ENCODE peak calls at places on chromosome 2, in eight cellular contexts. One of them, this sample, is unnamed.

GRCh38 chr2:46487667-46488333 is 8.4 kb downstream of the TMEM247 start:
- DNase-seq in foreskin fibroblast: peak; percentile 84
- DNase-seq in stimulated activated CD4-positive, alpha-beta T cell treated with anti-CD3 and anti-CD28 coated beads, Interleukin-2, amount 100 ng/mL, for 48 hours: no peak
- DNase-seq in AG08396: peak; percentile 85
- DNase-seq in suprapubic skin: peak; percentile 89
- DNase-seq in astrocyte: peak; percentile 67
- DNase-seq in A549: peak; percentile 32
- DNase-seq in GM23338: peak; percentile 14
- DNase-seq in this sample: peak; percentile 92

GRCh38 chr2:213316001-213316735 is 31.9 kb downstream of the SPAG16 start:
- DNase-seq in suprapubic skin: no peak
- DNase-seq in AG08396: no peak
- DNase-seq in foreskin fibroblast: peak; percentile 24
- DNase-seq in GM23338: no peak
- DNase-seq in A549: peak; percentile 58
- DNase-seq in stimulated activated CD4-positive, alpha-beta T cell treated with anti-CD3 and anti-CD28 coated beads, Interleukin-2, amount 100 ng/mL, for 48 hours: no peak
- DNase-seq in astrocyte: peak; percentile 51
- DNase-seq in this sample: no peak

GRCh38 chr2:67075056-67075455 is 322.1 kb upstream of the ETAA1 start:
- DNase-seq in AG08396: no peak
- DNase-seq in stimulated activated CD4-positive, alpha-beta T cell treated with anti-CD3 and anti-CD28 coated beads, Interleukin-2, amount 100 ng/mL, for 48 hours: no peak
- DNase-seq in GM23338: no peak
- DNase-seq in A549: no peak
- DNase-seq in astrocyte: no peak
- DNase-seq in foreskin fibroblast: no peak
- DNase-seq in suprapubic skin: no peak
- DNase-seq in this sample: no peak

GRCh38 chr2:147374410-147374811 is 470.4 kb upstream of the ACVR2A start:
- DNase-seq in stimulated activated CD4-positive, alpha-beta T cell treated with anti-CD3 and anti-CD28 coated beads, Interleukin-2, amount 100 ng/mL, for 48 hours: no peak
- DNase-seq in A549: no peak
- DNase-seq in foreskin fibroblast: no peak
- DNase-seq in GM23338: no peak
- DNase-seq in astrocyte: peak; percentile 84
- DNase-seq in AG08396: no peak
- DNase-seq in suprapubic skin: no peak
- DNase-seq in this sample: no peak

GRCh38 chr2:181178823-181179412 is 198.5 kb downstream of the UBE2E3 start:
- DNase-seq in AG08396: no peak
- DNase-seq in GM23338: peak; percentile 57
- DNase-seq in astrocyte: no peak
- DNase-seq in stimulated activated CD4-positive, alpha-beta T cell treated with anti-CD3 and anti-CD28 coated beads, Interleukin-2, amount 100 ng/mL, for 48 hours: peak; percentile 32
- DNase-seq in suprapubic skin: no peak
- DNase-seq in A549: peak; percentile 13
- DNase-seq in foreskin fibroblast: no peak
- DNase-seq in this sample: no peak

GRCh38 chr2:96828436-96828835 is 12.4 kb downstream of the CNNM3 start:
- DNase-seq in GM23338: no peak
- DNase-seq in foreskin fibroblast: no peak
- DNase-seq in A549: no peak
- DNase-seq in stimulated activated CD4-positive, alpha-beta T cell treated with anti-CD3 and anti-CD28 coated beads, Interleukin-2, amount 100 ng/mL, for 48 hours: no peak
- DNase-seq in AG08396: no peak
- DNase-seq in suprapubic skin: no peak
- DNase-seq in astrocyte: no peak
- DNase-seq in this sample: no peak

GRCh38 chr2:193793914-193794313 is 1599.2 kb upstream of the TMEFF2 start:
- DNase-seq in foreskin fibroblast: no peak
- DNase-seq in astrocyte: peak; percentile 55
- DNase-seq in GM23338: no peak
- DNase-seq in AG08396: no peak
- DNase-seq in stimulated activated CD4-positive, alpha-beta T cell treated with anti-CD3 and anti-CD28 coated beads, Interleukin-2, amount 100 ng/mL, for 48 hours: no peak
- DNase-seq in suprapubic skin: no peak
- DNase-seq in A549: no peak
- DNase-seq in this sample: peak; percentile 18

GRCh38 chr2:135993421-135993820 is 8.0 kb upstream of the DARS1 start:
- DNase-seq in A549: no peak
- DNase-seq in suprapubic skin: no peak
- DNase-seq in GM23338: no peak
- DNase-seq in AG08396: no peak
- DNase-seq in stimulated activated CD4-positive, alpha-beta T cell treated with anti-CD3 and anti-CD28 coated beads, Interleukin-2, amount 100 ng/mL, for 48 hours: no peak
- DNase-seq in astrocyte: no peak
- DNase-seq in foreskin fibroblast: no peak
- DNase-seq in this sample: no peak

GRCh38 chr2:11411244-11411643 is 54.7 kb downstream of the E2F6 start:
- DNase-seq in astrocyte: no peak
- DNase-seq in suprapubic skin: no peak
- DNase-seq in A549: no peak
- DNase-seq in AG08396: no peak
- DNase-seq in stimulated activated CD4-positive, alpha-beta T cell treated with anti-CD3 and anti-CD28 coated beads, Interleukin-2, amount 100 ng/mL, for 48 hours: no peak
- DNase-seq in GM23338: no peak
- DNase-seq in foreskin fibroblast: no peak
- DNase-seq in this sample: no peak

GRCh38 chr2:68734688-68735525 is at the start of gene ARHGAP25:
- DNase-seq in A549: no peak
- DNase-seq in foreskin fibroblast: no peak
- DNase-seq in GM23338: no peak
- DNase-seq in astrocyte: no peak
- DNase-seq in stimulated activated CD4-positive, alpha-beta T cell treated with anti-CD3 and anti-CD28 coated beads, Interleukin-2, amount 100 ng/mL, for 48 hours: peak; percentile 46
- DNase-seq in AG08396: no peak
- DNase-seq in suprapubic skin: no peak
- DNase-seq in this sample: no peak